ENCODE peak calls at places on chromosomes 16 and 17, in six cellular contexts. D, B, P, K, R and N are unnamed samples.
A peak's percentile ranks its signal among the peaks of the same experiment; 100 is the strongest.

GRCh38 chr17:13541032-13541480 is 60.7 kb downstream of the HS3ST3A1 start:
- DNase-seq in D (no peak), B (no peak), P (no peak), K (peak; percentile 93), R (no peak), N (no peak)

GRCh38 chr16:7364054-7364407 is 31.4 kb downstream of the RBFOX1 start:
- DNase-seq in D (no peak), B (no peak), P (peak; percentile 27), K (no peak), R (no peak), N (no peak)

GRCh38 chr17:36707904-36708303 is 106.5 kb downstream of the MRM1 start:
- DNase-seq in D (no peak), B (no peak), P (no peak), K (no peak), R (no peak), N (no peak)

GRCh38 chr17:49015924-49016774 is 19.0 kb downstream of the IGF2BP1 start:
- DNase-seq in D (no peak), B (no peak), P (no peak), K (peak; percentile 47), R (no peak), N (no peak)

GRCh38 chr16:4288148-4288921 is 15.5 kb upstream of the TFAP4 start:
- DNase-seq in D (peak; percentile 69), B (peak; percentile 77), P (peak; percentile 79), K (peak; percentile 89), R (peak; percentile 81), N (peak; percentile 78)

GRCh38 chr17:46035112-46035818 is 36.2 kb downstream of the STH start:
- DNase-seq in D (no peak), B (peak; percentile 74), P (peak; percentile 78), K (no peak), R (no peak), N (no peak)

GRCh38 chr16:80903616-80904015 is 99.2 kb upstream of the CDYL2 start:
- DNase-seq in D (no peak), B (no peak), P (no peak), K (no peak), R (no peak), N (no peak)

GRCh38 chr16:71426069-71426879 is 15.6 kb downstream of the TLE7 start:
- DNase-seq in D (peak; percentile 9), B (peak; percentile 31), P (peak; percentile 100), K (peak; percentile 70), R (peak; percentile 23), N (peak; percentile 82)

GRCh38 chr17:42310281-42311156 is 22.2 kb downstream of the STAT5A start:
- DNase-seq in D (no peak), B (no peak), P (no peak), K (no peak), R (no peak), N (no peak)

GRCh38 chr16:88381820-88382451 is 823 bp upstream of the ZNF469 start:
- DNase-seq in D (no peak), B (no peak), P (no peak), K (no peak), R (no peak), N (no peak)
- H3K4me1 ChIP-seq in D (peaks cover 4% of the 10 kb centered on the region), B (peaks cover 9% of the 10 kb centered on the region), P (no peaks in the 10 kb centered on the region), K (peaks cover 5% of the 10 kb centered on the region), R (peaks cover 4% of the 10 kb centered on the region), N (peaks cover 7% of the 10 kb centered on the region)

GRCh38 chr16:66617728-66618127 is 13.2 kb downstream of the CMTM3 start:
- DNase-seq in D (no peak), B (no peak), P (peak; percentile 30), K (no peak), R (no peak), N (no peak)

GRCh38 chr16:66617010-66617434 is 12.5 kb downstream of the CMTM3 start:
- DNase-seq in D (no peak), B (no peak), P (peak; percentile 52), K (no peak), R (no peak), N (no peak)

GRCh38 chr16:66616592-66616991 is 12.1 kb downstream of the CMTM3 start:
- DNase-seq in D (no peak), B (no peak), P (peak; percentile 63), K (peak; percentile 26), R (no peak), N (no peak)

GRCh38 chr16:66614161-66614802 is 9.8 kb downstream of the CMTM3 start:
- DNase-seq in D (no peak), B (no peak), P (no peak), K (no peak), R (no peak), N (no peak)

DNA sequence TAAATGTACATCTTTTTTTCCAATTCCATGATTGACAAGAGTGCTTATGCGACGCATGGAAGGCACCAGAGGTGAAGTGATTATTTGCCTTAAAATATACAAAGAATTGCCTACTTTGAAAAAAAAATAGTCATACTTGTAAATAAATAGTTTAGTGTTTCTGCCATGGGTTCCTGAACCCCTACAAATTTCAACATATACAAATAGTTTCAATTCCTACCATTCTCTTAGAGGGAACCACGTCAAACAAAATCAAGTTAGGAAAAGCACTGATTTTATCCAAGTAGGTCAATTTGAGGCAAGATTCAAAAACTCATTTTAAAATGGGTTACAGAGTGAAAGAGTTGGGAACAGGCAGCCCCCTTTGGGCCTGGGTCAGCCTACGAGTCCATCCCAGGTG is 11.7 kb downstream of the CMTM3 start:
- DNase-seq in D (no peak), B (no peak), P (no peak), K (no peak), R (no peak), N (no peak)
- H3K36me3 ChIP-seq in D (peaks cover 33% of the 10 kb centered on the region), B (peaks cover 3% of the 10 kb centered on the region), P (peaks cover 8% of the 10 kb centered on the region), K (no peaks in the 10 kb centered on the region), R (no peaks in the 10 kb centered on the region), N (no peaks in the 10 kb centered on the region)

DNA sequence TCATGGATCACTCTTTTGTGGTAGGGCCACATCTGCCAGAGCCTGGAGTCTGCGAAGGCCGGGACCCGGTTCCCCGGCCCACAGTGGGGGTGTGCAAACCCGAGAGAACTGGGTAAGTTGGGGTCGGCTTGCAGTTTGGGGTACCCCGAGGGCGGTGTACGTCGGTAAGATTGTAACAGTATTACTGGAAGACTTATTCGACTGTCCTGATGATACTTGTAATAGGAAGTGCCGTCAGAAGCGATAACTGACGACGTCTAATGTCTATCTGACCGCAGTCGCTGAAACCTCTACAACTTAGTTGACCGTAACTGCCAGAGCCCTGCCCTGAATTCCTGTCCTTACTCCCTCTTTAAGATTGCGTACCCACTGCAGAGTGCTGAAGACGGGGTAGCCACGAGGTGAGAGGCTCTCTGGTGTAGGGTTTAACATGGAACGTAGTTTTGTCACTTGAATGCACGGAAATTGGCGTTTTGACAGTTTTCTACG is 24.0 kb downstream of the TRPV2 start:
- DNase-seq in D (no peak), B (no peak), P (no peak), K (peak; percentile 48), R (no peak), N (peak; percentile 38)
- H3K4me1 ChIP-seq in D (peaks cover 33% of the 10 kb centered on the region), B (peaks cover 52% of the 10 kb centered on the region), P (peaks cover 12% of the 10 kb centered on the region), K (peaks cover 29% of the 10 kb centered on the region), R (peaks cover 47% of the 10 kb centered on the region), N (peaks cover 12% of the 10 kb centered on the region)

GRCh38 chr16:1971678-1972489 is at the start of gene TBL3:
- DNase-seq in D (peak; percentile 95), B (peak; percentile 93), P (peak; percentile 97), K (peak; percentile 97), R (peak; percentile 95), N (peak; percentile 94)

GRCh38 chr16:1964506-1965471 is at the start of gene RPS2:
- DNase-seq in D (peak; percentile 99), B (peak; percentile 98), P (peak; percentile 99), K (peak; percentile 99), R (peak; percentile 99), N (peak; percentile 100)

GRCh38 chr16:1966460-1966859 is at the start of gene RNF151:
- DNase-seq in D (no peak), B (no peak), P (no peak), K (no peak), R (no peak), N (no peak)

GRCh38 chr16:1965610-1966009 is 984 bp upstream of the RPS2 start:
- DNase-seq in D (no peak), B (no peak), P (no peak), K (no peak), R (no peak), N (no peak)

GRCh38 chr16:1968146-1968953 is 1.7 kb downstream of the RNF151 start:
- DNase-seq in D (no peak), B (no peak), P (no peak), K (no peak), R (no peak), N (no peak)
- H3K36me3 ChIP-seq in D (no peaks in the 10 kb centered on the region), B (no peaks in the 10 kb centered on the region), P (peaks cover 5% of the 10 kb centered on the region), K (peaks cover 7% of the 10 kb centered on the region), R (no peaks in the 10 kb centered on the region), N (no peaks in the 10 kb centered on the region)

DNA sequence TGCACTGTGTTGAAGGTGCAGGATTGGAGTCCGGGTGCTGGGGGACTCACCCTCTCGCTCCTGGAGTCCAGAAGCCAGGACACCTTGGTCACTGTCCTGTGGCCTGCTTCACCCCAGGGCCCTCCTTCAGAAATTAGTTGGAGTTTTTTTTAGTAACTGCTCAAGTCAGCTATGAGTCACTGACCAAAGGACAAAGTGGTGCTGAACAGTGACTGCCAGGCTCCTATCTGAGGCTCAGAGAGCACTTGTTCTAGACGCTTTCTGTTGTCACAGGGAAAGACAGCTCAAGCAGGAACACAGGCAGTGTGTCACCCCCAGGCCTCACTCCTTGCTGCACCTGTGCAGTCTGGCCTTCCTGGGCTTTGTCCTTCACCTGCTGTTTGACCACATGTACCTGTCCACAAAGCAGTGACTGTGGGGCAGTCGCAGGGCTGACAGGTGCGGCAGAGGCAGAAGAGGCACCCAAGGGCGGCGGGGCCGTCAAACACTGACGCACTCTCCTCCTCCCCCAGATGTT is 4.1 kb upstream of the FAAP100 start:
- DNase-seq in D (no peak), B (no peak), P (no peak), K (peak; percentile 75), R (no peak), N (no peak)
- H3K4me1 ChIP-seq in D (peaks cover 20% of the 10 kb centered on the region), B (peaks cover 19% of the 10 kb centered on the region), P (peaks cover 3% of the 10 kb centered on the region), K (peaks cover 32% of the 10 kb centered on the region), R (peaks cover 23% of the 10 kb centered on the region), N (peaks cover 16% of the 10 kb centered on the region)

DNA sequence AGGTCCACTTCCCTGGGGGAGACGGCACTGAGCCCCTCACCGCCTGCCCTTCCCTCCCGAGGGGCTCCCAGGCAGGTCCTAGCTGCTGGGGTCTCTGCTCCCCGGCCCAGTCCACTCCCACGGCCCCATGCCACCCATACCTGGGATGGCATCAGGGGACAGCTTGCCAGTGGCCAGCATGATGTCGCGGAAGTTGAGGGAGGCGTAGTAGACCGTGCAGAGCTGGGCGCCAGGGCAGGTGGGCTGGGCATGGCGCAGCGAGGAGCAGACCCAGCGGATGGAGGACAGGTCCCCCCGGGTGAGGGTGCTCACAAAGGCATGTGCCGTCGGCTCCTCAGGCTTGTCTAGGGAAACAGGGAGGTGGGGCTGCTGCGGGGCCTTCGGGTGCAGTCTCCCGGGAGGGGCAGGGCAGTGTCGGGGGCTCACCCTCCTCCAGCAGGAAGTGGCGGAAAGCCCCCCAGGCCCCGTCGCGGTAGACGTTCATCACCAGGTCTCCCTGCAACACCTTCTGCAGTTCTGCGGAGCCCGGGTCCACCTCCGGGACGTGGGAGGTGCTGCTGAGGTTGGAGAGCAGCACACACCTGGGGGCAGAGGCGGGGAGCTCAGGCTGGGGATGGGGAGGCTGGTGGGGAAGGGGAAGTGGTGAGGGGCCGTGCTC is 13.5 kb downstream of the FASN start:
- DNase-seq in D (no peak), B (no peak), P (no peak), K (no peak), R (no peak), N (no peak)
- H3K36me3 ChIP-seq in D (peaks cover 37% of the 10 kb centered on the region), B (peaks cover 58% of the 10 kb centered on the region), P (peaks cover 67% of the 10 kb centered on the region), K (no peaks in the 10 kb centered on the region), R (no peaks in the 10 kb centered on the region), N (no peaks in the 10 kb centered on the region)